ENCODE peak calls at places on chromosome 16, in nine cellular contexts. F is IMR-90, N is erythroblast, O is Peyer's patch, H is prostate gland, M is right lobe of liver, S is body of pancreas, W is A549, U is esophagus squamous epithelium. Z is an unnamed sample.

GRCh38 chr16:84810518-84811273 is 9.1 kb upstream of the CRISPLD2 start:
- DNase-seq in H (no peak), U (no peak), N (no peak), M (no peak), O (no peak), F (peak), W (no peak), S (no peak), Z (no peak)

GRCh38 chr16:85286970-85287814 is 174.9 kb upstream of the CIBAR2 start:
- DNase-seq in M (no peak), U (no peak), O (no peak), H (no peak), S (no peak), W (no peak), F (peak), N (no peak), Z (no peak)

GRCh38 chr16:379183-379960 is 2.4 kb downstream of the PGAP6 start:
- DNase-seq in U (no peak), N (no peak), W (no peak), M (peak), F (no peak), O (peak), H (peak), S (peak), Z (no peak)

GRCh38 chr16:69814078-69814477 is 51.9 kb downstream of the WWP2 start:
- DNase-seq in M (no peak), W (no peak), O (peak), F (no peak), S (no peak), N (no peak), U (no peak), H (no peak), Z (no peak)

GRCh38 chr16:11411059-11411550 is 65.8 kb downstream of the RMI2 start:
- DNase-seq in H (no peak), O (no peak), M (no peak), F (no peak), U (no peak), N (no peak), S (no peak), W (no peak), Z (no peak)

GRCh38 chr16:1137604-1138003 is 15.3 kb upstream of the CACNA1H start:
- DNase-seq in W (no peak), O (no peak), U (no peak), F (peak), H (no peak), S (no peak), N (no peak), M (no peak), Z (peak)

GRCh38 chr16:77117687-77118086 is 73.3 kb upstream of the MON1B start:
- DNase-seq in F (no peak), N (no peak), M (no peak), U (no peak), H (no peak), W (no peak), S (no peak), O (no peak), Z (no peak)

GRCh38 chr16:11252482-11252931 is 3.5 kb downstream of the SOCS1 start:
- DNase-seq in S (no peak), U (no peak), O (no peak), N (no peak), F (no peak), W (no peak), M (no peak), H (no peak), Z (no peak)

GRCh38 chr16:23699100-23699499 is 13.9 kb downstream of the ERN2 start:
- DNase-seq in M (no peak), W (no peak), N (no peak), U (no peak), H (no peak), S (no peak), O (peak), F (no peak), Z (no peak)

GRCh38 chr16:84032458-84033178 is 10.0 kb downstream of the SLC38A8 start:
- DNase-seq in M (no peak), O (no peak), F (no peak), N (no peak), S (no peak), W (no peak), U (no peak), H (no peak), Z (no peak)

GRCh38 chr16:9123871-9124270 is 32.4 kb downstream of the HAPSTR1 start:
- DNase-seq in N (no peak), W (peak), H (peak), U (no peak), F (no peak), O (peak), M (peak), S (peak), Z (peak)

GRCh38 chr16:73015612-73016487 is 32.1 kb downstream of the ZFHX3 start:
- DNase-seq in U (no peak), H (peak), O (peak), F (no peak), S (peak), M (peak), N (no peak), W (peak), Z (no peak)

GRCh38 chr16:31052131-31052530 is 18.8 kb downstream of the STX4 start:
- DNase-seq in M (no peak), F (peak), N (no peak), O (peak), W (peak), S (no peak), U (no peak), H (no peak), Z (peak)

GRCh38 chr16:70480127-70481105 is 26.0 kb downstream of the FCSK start:
- DNase-seq in F (no peak), N (no peak), W (no peak), S (no peak), U (no peak), H (no peak), O (no peak), M (no peak), Z (no peak)

GRCh38 chr16:54437921-54438320 is 151.3 kb upstream of the IRX3 start:
- DNase-seq in U (no peak), O (no peak), S (no peak), N (no peak), H (no peak), W (no peak), M (no peak), F (no peak), Z (no peak)

GRCh38 chr16:85390511-85391174 is 222.5 kb upstream of the GSE1 start:
- DNase-seq in O (peak), M (peak), H (peak), N (peak), W (peak), S (peak), F (peak), U (no peak), Z (peak)

GRCh38 chr16:73092236-73092781 is 44.4 kb upstream of the ZFHX3 start:
- DNase-seq in M (no peak), O (no peak), W (no peak), U (no peak), F (no peak), H (no peak), S (no peak), N (no peak), Z (no peak)

GRCh38 chr16:82137819-82138177 is 32.2 kb downstream of the MPHOSPH6 start:
- DNase-seq in H (no peak), N (peak), S (no peak), W (no peak), O (no peak), F (no peak), M (no peak), U (no peak), Z (no peak)

GRCh38 chr16:86566601-86566965 is at the start of gene FOXC2:
- DNase-seq in H (peak), U (no peak), O (peak), F (peak), W (peak), N (peak), S (peak), M (no peak), Z (peak)

GRCh38 chr16:86243571-86244154 is 266.7 kb upstream of the FOXF1 start:
- DNase-seq in S (peak), F (no peak), O (no peak), H (no peak), U (no peak), N (no peak), M (no peak), W (no peak), Z (no peak)

GRCh38 chr16:46573008-46573833 is 48.0 kb downstream of the SHCBP1 start:
- DNase-seq in N (no peak), S (no peak), U (no peak), F (peak), O (no peak), H (no peak), M (no peak), W (peak), Z (peak)

GRCh38 chr16:361872-362701 is 8.3 kb downstream of the MRPL28 start:
- DNase-seq in W (peak), M (peak), U (no peak), O (peak), F (peak), H (peak), N (peak), S (peak), Z (peak)

GRCh38 chr16:81604960-81605383 is 160.4 kb downstream of the CMIP start:
- DNase-seq in S (no peak), N (no peak), O (no peak), U (no peak), M (no peak), W (no peak), F (peak), H (peak), Z (peak)

GRCh38 chr16:81174644-81175324 is 63.7 kb upstream of the BCO1 start:
- DNase-seq in F (peak), M (no peak), H (no peak), W (peak), N (no peak), O (no peak), S (no peak), U (no peak), Z (peak)

GRCh38 chr16:50257876-50258275 is 8.5 kb upstream of the ADCY7 start:
- DNase-seq in F (no peak), U (no peak), O (peak), N (no peak), S (no peak), M (no peak), W (no peak), H (no peak), Z (no peak)

GRCh38 chr16:88309905-88310259 is 72.9 kb upstream of the ZNF469 start:
- DNase-seq in N (no peak), O (no peak), M (peak), W (no peak), U (no peak), F (no peak), S (no peak), H (no peak), Z (no peak)

GRCh38 chr16:8714143-8714542 is 39.7 kb downstream of the ABAT start:
- DNase-seq in F (no peak), S (no peak), N (no peak), U (no peak), O (no peak), H (no peak), W (no peak), M (no peak), Z (no peak)

GRCh38 chr16:969508-970378 is 1.0 kb downstream of the LMF1 start:
- DNase-seq in W (no peak), F (peak), M (peak), S (peak), N (peak), U (no peak), O (no peak), H (no peak), Z (no peak)

GRCh38 chr16:23424292-23424958 is 28.6 kb downstream of the COG7 start:
- DNase-seq in M (no peak), U (no peak), O (peak), N (no peak), S (no peak), H (peak), F (peak), W (peak), Z (no peak)

GRCh38 chr16:2761886-2762583 is 9.6 kb downstream of the SRRM2 start:
- DNase-seq in U (no peak), H (no peak), S (no peak), N (no peak), F (no peak), O (no peak), W (no peak), M (no peak), Z (no peak)
- TF ChIP-seq POLR2A in U (no peak), H (no peak), S (no peak), N (no peak), F (no peak), O (no peak), W (no peak), M (no peak), Z (peak)

DNA sequence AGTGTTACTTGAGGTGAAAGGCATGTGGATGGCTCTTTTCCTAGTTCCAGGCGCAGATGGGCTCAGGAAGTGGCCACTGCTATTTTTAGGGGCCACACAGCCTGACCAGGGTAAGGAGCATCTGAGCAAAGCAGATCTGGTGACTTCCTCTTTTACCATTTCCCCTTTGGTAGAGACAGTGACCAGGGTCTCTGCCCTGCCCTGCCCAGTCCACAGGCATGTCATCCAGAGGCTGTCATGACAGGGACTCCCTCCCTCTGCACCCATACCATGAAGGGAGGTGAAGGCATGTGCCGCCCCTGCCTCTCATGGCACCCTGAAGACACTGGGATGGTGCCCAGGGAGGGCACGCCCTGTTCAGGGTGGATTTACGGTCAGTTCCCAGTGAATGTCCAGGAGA is 2.2 kb downstream of the PLA2G15 start:
- DNase-seq in W (no peak), N (no peak), H (no peak), S (no peak), U (no peak), O (no peak), M (no peak), F (no peak), Z (no peak)
- TF ChIP-seq POLR2A in W (no peak), N (no peak), H (no peak), S (no peak), U (no peak), O (no peak), M (no peak), F (no peak), Z (no peak)

GRCh38 chr16:56211471-56211944 is 20.2 kb downstream of the GNAO1 start:
- DNase-seq in M (no peak), O (no peak), H (no peak), S (no peak), U (no peak), W (no peak), F (no peak), N (no peak), Z (no peak)

GRCh38 chr16:56206951-56207350 is 15.7 kb downstream of the GNAO1 start:
- DNase-seq in U (no peak), S (no peak), N (no peak), M (no peak), W (no peak), H (no peak), O (no peak), F (no peak), Z (no peak)

GRCh38 chr16:56207421-56207820 is 16.1 kb downstream of the GNAO1 start:
- DNase-seq in S (no peak), U (no peak), F (no peak), O (no peak), M (no peak), N (no peak), H (no peak), W (no peak), Z (no peak)

GRCh38 chr16:56212144-56212543 is 20.9 kb downstream of the GNAO1 start:
- DNase-seq in M (no peak), N (no peak), W (no peak), F (no peak), S (no peak), O (no peak), H (no peak), U (no peak), Z (no peak)
- TF ChIP-seq POLR2A in M (no peak), N (no peak), W (no peak), F (no peak), S (no peak), O (no peak), H (no peak), U (no peak), Z (no peak)

GRCh38 chr16:89895482-89896250 is 22.3 kb downstream of the TCF25 start:
- DNase-seq in S (no peak), O (no peak), W (no peak), H (no peak), N (no peak), F (no peak), M (no peak), U (no peak), Z (no peak)
- TF ChIP-seq POLR2A in S (no peak), O (no peak), W (no peak), H (no peak), N (no peak), F (no peak), M (no peak), U (no peak), Z (no peak)

GRCh38 chr16:66872927-66873684 is 7.2 kb upstream of the PDP2 start:
- DNase-seq in F (peak), O (peak), W (peak), U (peak), S (peak), M (peak), N (peak), H (peak), Z (peak)
- TF ChIP-seq POLR2A in F (no peak), O (no peak), W (peak), U (no peak), S (peak), M (no peak), N (no peak), H (no peak), Z (no peak)

GRCh38 chr16:65044861-65045260 is 77.0 kb downstream of the CDH11 start:
- DNase-seq in U (no peak), S (no peak), F (peak), H (no peak), M (no peak), W (no peak), N (no peak), O (no peak), Z (no peak)

GRCh38 chr16:65054457-65054856 is 67.4 kb downstream of the CDH11 start:
- DNase-seq in S (no peak), F (peak), U (no peak), W (no peak), H (no peak), O (no peak), M (no peak), N (no peak), Z (no peak)

GRCh38 chr16:65049679-65050078 is 72.2 kb downstream of the CDH11 start:
- DNase-seq in N (no peak), O (no peak), H (no peak), U (no peak), F (no peak), W (no peak), S (no peak), M (no peak), Z (no peak)
- TF ChIP-seq POLR2A in N (no peak), O (no peak), H (no peak), U (no peak), F (no peak), W (no peak), S (no peak), M (no peak), Z (no peak)

DNA sequence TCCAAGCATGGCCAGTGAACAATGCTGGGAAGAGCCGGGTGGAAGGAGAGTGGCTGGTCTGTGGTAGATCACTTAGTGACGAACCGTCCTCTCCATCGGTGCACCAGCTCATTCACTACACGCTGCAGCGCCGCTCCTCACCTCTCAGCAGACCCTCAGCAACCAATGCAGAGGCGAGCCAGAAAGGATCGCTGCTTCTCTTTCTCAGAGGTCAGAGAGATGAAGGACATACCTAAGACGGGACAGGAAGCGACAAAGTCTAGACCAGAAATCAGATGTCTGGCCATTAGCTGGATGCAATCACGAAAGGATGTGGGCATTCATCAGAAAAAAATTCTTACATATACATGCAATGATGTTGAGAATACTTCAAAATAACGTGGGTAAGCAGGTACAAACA is 26.9 kb downstream of the NSMCE1 start:
- DNase-seq in F (peak), M (no peak), W (no peak), H (no peak), O (peak), N (no peak), S (no peak), U (no peak), Z (no peak)
- TF ChIP-seq POLR2A in F (no peak), M (no peak), W (no peak), H (no peak), O (no peak), N (no peak), S (no peak), U (no peak), Z (no peak)

GRCh38 chr16:78509965-78510364 is 410.5 kb downstream of the WWOX start:
- DNase-seq in H (no peak), W (no peak), F (no peak), S (no peak), M (no peak), U (no peak), N (no peak), O (no peak), Z (no peak)
- TF ChIP-seq POLR2A in H (no peak), W (no peak), F (no peak), S (no peak), M (no peak), U (no peak), N (no peak), O (no peak), Z (no peak)